ENCODE peak calls at places on chromosomes 13 and 19, in four cellular contexts. P is heart left ventricle, C is Peyer's patch, Z is HCT116. A is an unnamed sample.

GRCh38 chr13:50422181-50423148 is 407.2 kb downstream of the KCNRG start:
- DNase-seq in P (no peak), C (no peak), Z (no peak), A (no peak)

GRCh38 chr19:40740747-40741146 is 9.5 kb downstream of the ACTMAP start:
- DNase-seq in P (peak), C (no peak), Z (no peak), A (no peak)

GRCh38 chr19:40667602-40668001 is 22.8 kb downstream of the NUMBL start:
- DNase-seq in P (no peak), C (no peak), Z (no peak), A (no peak)

GRCh38 chr19:5666921-5667610 is 13.2 kb downstream of the MICOS13 start:
- DNase-seq in P (no peak), C (no peak), Z (no peak), A (no peak)

GRCh38 chr13:82011355-82011754 is 1670.4 kb upstream of the SPRY2 start:
- DNase-seq in P (no peak), C (no peak), Z (no peak), A (no peak)

GRCh38 chr19:51467864-51468544 is 9.8 kb upstream of the SIGLEC8 start:
- DNase-seq in P (no peak), C (no peak), Z (no peak), A (no peak)

GRCh38 chr19:41617941-41618730 is 8.7 kb downstream of the CEACAM4 start:
- DNase-seq in P (no peak), C (no peak), Z (no peak), A (no peak)

GRCh38 chr19:18848860-18849661 is 17.3 kb downstream of the UPF1 start:
- DNase-seq in P (peak), C (peak), Z (no peak), A (no peak)

GRCh38 chr19:39407644-39408391 is 1.2 kb downstream of the ZFP36 start:
- DNase-seq in P (no peak), C (peak), Z (no peak), A (no peak)

GRCh38 chr13:106941779-106942178 is 373.8 kb upstream of the ARGLU1 start:
- DNase-seq in P (no peak), C (no peak), Z (no peak), A (no peak)

GRCh38 chr19:45290381-45290931 is 32.2 kb downstream of the CKM start:
- DNase-seq in P (no peak), C (no peak), Z (no peak), A (no peak)

GRCh38 chr13:51032831-51033230 is 78.2 kb downstream of the C13orf42 start:
- DNase-seq in P (no peak), C (no peak), Z (no peak), A (no peak)

GRCh38 chr13:102854675-102855074 is 8.8 kb downstream of the ERCC5 start:
- DNase-seq in P (no peak), C (no peak), Z (no peak), A (no peak)

GRCh38 chr19:20471441-20471840 is 94.1 kb downstream of the ZNF737 start:
- DNase-seq in P (no peak), C (no peak), Z (no peak), A (no peak)

GRCh38 chr19:40449506-40449905 is 5.4 kb upstream of the SERTAD3 start:
- DNase-seq in P (no peak), C (no peak), Z (no peak), A (no peak)

GRCh38 chr13:50268500-50268899 is 253.3 kb downstream of the KCNRG start:
- DNase-seq in P (no peak), C (no peak), Z (no peak), A (no peak)

DNA sequence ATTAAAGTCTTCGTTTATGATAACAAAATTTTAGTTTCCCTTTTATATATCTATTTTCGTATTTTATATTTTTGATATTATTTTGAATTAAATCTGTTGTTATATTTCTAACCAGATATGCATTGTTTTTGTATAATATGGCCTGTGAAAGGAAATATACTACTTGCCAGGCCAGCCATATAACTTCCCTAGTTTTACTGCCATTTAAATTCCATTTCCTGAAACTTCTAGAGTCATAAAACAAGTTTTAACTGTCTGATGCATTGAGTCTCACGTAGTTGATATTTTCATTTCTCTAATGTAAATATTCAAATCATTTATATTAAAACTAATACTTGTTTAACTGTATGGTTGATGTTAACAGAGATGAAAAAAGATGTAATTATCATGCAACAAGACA is 13.5 kb downstream of the ESD start:
- DNase-seq in P (no peak), C (no peak), Z (no peak), A (no peak)
- H3K4me3 ChIP-seq in P (no peak), C (no peak), Z (no peak), A (no peak)

GRCh38 chr19:55112246-55112780 is 5.1 kb downstream of the PPP1R12C start:
- DNase-seq in P (no peak), C (no peak), Z (no peak), A (no peak)
- H3K4me3 ChIP-seq in P (peak), C (no peak), Z (no peak), A (no peak)

GRCh38 chr13:87678353-87678752 is 7.2 kb downstream of the SLITRK5 start:
- DNase-seq in P (no peak), C (no peak), Z (no peak), A (no peak)
- H3K4me3 ChIP-seq in P (peak), C (no peak), Z (no peak), A (peak)

GRCh38 chr19:46408611-46409039 is 4.7 kb downstream of the CCDC8 start:
- DNase-seq in P (peak), C (peak), Z (no peak), A (no peak)

GRCh38 chr19:46407891-46408426 is 5.4 kb downstream of the CCDC8 start:
- DNase-seq in P (no peak), C (no peak), Z (no peak), A (no peak)

GRCh38 chr19:46404884-46405658 is 8.3 kb downstream of the CCDC8 start:
- DNase-seq in P (no peak), C (no peak), Z (no peak), A (no peak)

GRCh38 chr19:46402725-46403124 is 10.6 kb downstream of the CCDC8 start:
- DNase-seq in P (no peak), C (no peak), Z (no peak), A (no peak)

DNA sequence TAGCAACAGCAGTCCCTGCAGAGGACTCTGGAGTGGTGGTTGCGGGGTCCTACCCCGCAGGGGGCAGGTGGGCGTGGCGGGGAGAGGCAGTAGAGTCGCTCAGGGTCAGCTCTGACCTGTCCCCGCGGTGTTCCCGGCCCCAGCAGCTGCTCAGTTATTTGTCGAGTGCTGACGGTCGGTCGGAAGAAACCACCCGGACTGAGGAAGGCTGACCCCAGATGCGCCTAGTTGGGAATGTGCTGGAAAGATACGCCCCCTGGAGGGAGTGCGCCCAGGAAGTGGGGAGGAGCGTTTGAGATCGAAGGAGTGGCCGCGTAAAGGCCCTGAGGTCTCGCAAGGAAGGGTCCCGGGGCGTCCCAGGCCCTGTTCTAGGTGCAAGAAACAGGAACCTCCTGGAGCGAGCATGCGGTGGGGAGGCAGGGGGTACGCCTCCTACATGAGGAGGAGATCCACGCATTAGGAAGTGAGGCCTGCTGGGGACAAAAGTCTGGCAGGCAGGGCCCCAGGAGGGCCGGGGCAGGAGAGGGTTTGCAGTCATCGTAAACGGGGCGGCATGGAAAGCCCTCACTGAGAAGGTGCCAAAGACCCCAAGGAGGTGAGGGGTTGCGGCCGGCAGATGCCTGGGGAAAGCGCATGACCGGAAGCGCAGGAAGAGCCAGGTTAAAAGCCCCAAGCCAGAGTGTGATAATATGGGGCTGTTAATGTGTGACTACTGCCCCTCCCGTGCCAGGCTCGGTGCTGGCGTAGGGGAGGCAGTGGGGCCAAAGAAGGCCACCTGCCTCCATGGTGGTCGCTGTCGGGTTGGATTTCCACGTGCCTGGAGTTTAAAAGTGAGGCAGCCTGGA is 9.1 kb downstream of the CCDC8 start:
- DNase-seq in P (peak), C (no peak), Z (no peak), A (no peak)
- H3K4me3 ChIP-seq in P (peak), C (peak), Z (no peak), A (peak)

DNA sequence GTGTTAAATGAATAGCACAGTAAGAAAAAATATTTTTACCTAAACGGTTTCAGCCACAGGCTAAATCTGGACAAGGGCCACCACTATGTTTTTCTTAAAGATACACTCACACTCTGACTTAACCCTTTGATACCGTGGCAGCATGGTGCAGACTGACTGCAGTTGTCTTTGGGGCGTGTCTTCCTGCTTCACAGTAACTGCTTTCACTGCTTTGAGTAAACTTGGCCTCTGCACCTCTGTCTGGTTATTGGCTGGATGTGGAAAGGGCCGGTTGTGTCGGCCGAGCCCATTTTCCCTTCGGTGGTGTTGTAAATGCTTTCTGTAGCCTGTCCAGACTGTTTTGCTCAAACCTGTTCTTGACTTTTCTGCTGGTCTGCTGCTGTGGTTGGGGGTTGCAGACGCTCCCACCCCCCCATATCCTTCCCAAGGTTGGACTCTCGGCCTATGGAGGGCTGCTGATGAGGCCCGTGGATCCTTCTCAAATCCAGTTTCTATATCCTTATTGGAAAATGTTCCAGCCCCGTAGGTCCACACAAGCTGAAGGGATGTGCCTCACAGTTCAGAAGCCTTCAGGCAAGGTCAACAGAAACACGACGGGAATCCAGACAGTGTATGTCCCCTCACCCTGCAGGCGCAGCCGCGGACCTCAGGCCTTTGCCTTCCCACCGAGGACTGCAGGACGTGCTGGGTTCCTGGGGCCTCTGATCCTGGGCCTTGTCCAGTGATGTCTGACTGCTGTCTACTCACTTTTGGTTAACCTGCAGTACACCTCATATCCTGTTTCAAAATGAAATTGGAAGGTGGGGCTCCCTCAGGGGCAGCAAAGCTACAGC is 90.2 kb upstream of the RNF113B start:
- DNase-seq in P (peak), C (no peak), Z (no peak), A (no peak)
- H3K4me3 ChIP-seq in P (no peak), C (no peak), Z (no peak), A (no peak)

DNA sequence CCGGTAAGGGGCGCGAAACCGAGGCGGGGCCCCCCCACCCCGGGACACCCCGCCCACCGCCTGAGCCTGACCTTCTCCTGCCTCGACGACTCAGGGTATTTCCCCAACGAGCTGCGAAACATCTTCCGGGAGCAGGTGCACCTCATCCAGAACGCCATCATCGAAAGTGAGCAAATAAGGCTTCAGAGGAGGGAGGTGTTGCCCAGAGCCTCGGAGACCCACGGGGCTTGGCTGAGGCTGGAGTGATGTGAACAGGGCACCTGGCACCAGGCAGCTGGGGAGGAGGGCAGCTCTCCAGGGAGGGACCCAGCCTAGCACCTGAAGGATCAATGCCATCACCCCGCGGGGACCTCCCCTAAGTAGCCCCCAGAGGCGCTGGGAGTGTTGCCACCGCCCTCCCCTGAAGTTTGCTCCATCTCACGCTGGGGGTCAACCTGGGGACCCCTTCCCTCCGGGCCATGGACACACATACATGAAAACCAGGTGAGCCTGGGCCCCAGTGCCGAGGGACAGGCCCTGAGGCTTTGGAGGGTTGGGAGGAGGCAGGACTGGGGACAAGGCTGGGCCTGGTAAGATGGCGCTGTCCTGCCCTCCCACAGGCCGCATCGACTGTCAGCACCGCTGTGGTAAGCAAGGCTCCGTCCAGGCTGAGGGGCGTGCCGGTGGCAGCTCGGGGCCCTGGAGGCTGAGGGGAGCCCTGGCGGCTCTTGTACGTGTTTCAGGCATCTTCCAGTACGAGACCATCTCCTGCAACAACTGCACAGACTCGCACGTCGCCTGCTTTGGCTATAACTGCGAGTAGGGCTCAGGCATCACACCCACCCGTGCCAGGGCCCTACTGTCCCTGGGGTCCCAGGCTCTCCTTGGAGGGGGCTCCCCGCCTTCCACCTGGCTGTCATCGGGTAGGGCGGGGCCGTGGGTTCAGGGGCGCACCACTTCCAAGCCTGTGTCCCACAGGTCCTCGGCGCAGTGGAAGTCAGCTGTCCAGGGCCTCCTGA is 914 bp downstream of the IZUMO4 start:
- DNase-seq in P (no peak), C (no peak), Z (no peak), A (no peak)
- H3K4me3 ChIP-seq in P (peak), C (peak), Z (peak), A (no peak)

A was measured in iPS DF 6.9.